ENCODE peak calls at places on chromosome 15, in six cellular contexts. D, V, H, X, S and K are unnamed samples.

GRCh38 chr15:65835452-65835851 is 33.8 kb upstream of the RAB11A start:
- DNase-seq in V (no peak), H (no peak), X (no peak), S (no peak), D (no peak), K (no peak)

GRCh38 chr15:50107591-50108408 is 11.2 kb downstream of the ATP8B4 start:
- DNase-seq in S (no peak), H (no peak), X (no peak), V (no peak), D (no peak), K (no peak)

GRCh38 chr15:60228619-60229018 is 169.2 kb downstream of the ANXA2 start:
- DNase-seq in S (no peak), H (no peak), V (no peak), D (no peak), X (no peak), K (no peak)

GRCh38 chr15:75542386-75542797 is 36.7 kb downstream of the PTPN9 start:
- DNase-seq in V (peak; percentile 42), H (no peak), D (no peak), S (no peak), X (no peak), K (no peak)

GRCh38 chr15:59524331-59524731 is 86.3 kb downstream of the FAM81A start:
- DNase-seq in X (no peak), H (no peak), S (no peak), V (no peak), D (no peak), K (no peak)

GRCh38 chr15:33145447-33145846 is 49.1 kb downstream of the FMN1 start:
- DNase-seq in S (no peak), H (no peak), D (no peak), X (no peak), V (no peak), K (no peak)

GRCh38 chr15:29917600-29918597 is 95.6 kb upstream of the TJP1 start:
- DNase-seq in D (no peak), X (no peak), S (no peak), H (no peak), V (no peak), K (peak; percentile 49)

GRCh38 chr15:29695486-29696167 is 126.6 kb downstream of the TJP1 start:
- DNase-seq in D (no peak), H (no peak), V (no peak), X (no peak), S (no peak), K (no peak)

GRCh38 chr15:90342655-90343054 is 9.4 kb upstream of the ZNF774 start:
- DNase-seq in X (no peak), S (no peak), D (no peak), V (peak; percentile 53), H (no peak), K (no peak)

GRCh38 chr15:91783451-91783850 is 70.1 kb upstream of the SLCO3A1 start:
- DNase-seq in S (no peak), V (no peak), X (no peak), D (no peak), H (no peak), K (no peak)

GRCh38 chr15:57422113-57422754 is 45.9 kb downstream of the CGNL1 start:
- DNase-seq in D (peak; percentile 48), H (no peak), S (no peak), X (no peak), V (no peak), K (peak; percentile 42)

GRCh38 chr15:42392309-42393024 is 33.2 kb downstream of the CAPN3 start:
- DNase-seq in X (no peak), S (peak; percentile 46), D (no peak), V (no peak), H (no peak), K (no peak)

GRCh38 chr15:100831466-100831865 is 48.2 kb upstream of the ALDH1A3 start:
- DNase-seq in V (no peak), S (no peak), H (no peak), X (no peak), D (no peak), K (no peak)